ENCODE peak calls at places on chromosomes 11 and 22, in seven cellular contexts. K is neural crest cell, Y is epithelial cell of esophagus, R is cardiac fibroblast, L is BJ, O is RWPE1, J is breast epithelium. A is an unnamed sample.
A peak's percentile ranks its signal among the peaks of the same experiment; 100 is the strongest.

GRCh38 chr11:130765369-130765768 is 150.9 kb downstream of the SNX19 start:
- DNase-seq in K (no peak), Y (no peak), R (no peak), L (no peak), O (no peak), J (no peak), A (no peak)

GRCh38 chr11:3074912-3075589 is 17.8 kb upstream of the CARS1 start:
- DNase-seq in K (no peak), Y (no peak), R (no peak), L (no peak), O (no peak), J (no peak), A (no peak)

GRCh38 chr22:49938565-49939136 is 20.2 kb downstream of the CRELD2 start:
- DNase-seq in K (no peak), Y (no peak), R (no peak), L (no peak), O (no peak), J (no peak), A (no peak)

GRCh38 chr11:6410695-6411430 is 8.0 kb downstream of the APBB1 start:
- DNase-seq in K (no peak), Y (no peak), R (no peak), L (no peak), O (no peak), J (no peak), A (no peak)

GRCh38 chr11:107996025-107996776 is 12.5 kb upstream of the CUL5 start:
- DNase-seq in K (no peak), Y (no peak), R (no peak), L (no peak), O (no peak), J (no peak), A (no peak)

GRCh38 chr11:77396911-77397310 is 77.0 kb downstream of the PAK1 start:
- DNase-seq in K (no peak), Y (no peak), R (no peak), L (no peak), O (no peak), J (no peak), A (no peak)

GRCh38 chr22:26805131-26805530 is 147.7 kb downstream of the MIAT start:
- DNase-seq in K (no peak), Y (peak; percentile 42), R (no peak), L (no peak), O (peak; percentile 5), J (no peak), A (no peak)

GRCh38 chr11:79296113-79296512 is 144.7 kb downstream of the TENM4 start:
- DNase-seq in K (no peak), Y (no peak), R (no peak), L (no peak), O (no peak), J (no peak), A (no peak)

GRCh38 chr22:23263651-23264555 is 83.6 kb downstream of the BCR start:
- DNase-seq in K (no peak), Y (peak; percentile 28), R (no peak), L (no peak), O (no peak), J (no peak), A (no peak)

DNA sequence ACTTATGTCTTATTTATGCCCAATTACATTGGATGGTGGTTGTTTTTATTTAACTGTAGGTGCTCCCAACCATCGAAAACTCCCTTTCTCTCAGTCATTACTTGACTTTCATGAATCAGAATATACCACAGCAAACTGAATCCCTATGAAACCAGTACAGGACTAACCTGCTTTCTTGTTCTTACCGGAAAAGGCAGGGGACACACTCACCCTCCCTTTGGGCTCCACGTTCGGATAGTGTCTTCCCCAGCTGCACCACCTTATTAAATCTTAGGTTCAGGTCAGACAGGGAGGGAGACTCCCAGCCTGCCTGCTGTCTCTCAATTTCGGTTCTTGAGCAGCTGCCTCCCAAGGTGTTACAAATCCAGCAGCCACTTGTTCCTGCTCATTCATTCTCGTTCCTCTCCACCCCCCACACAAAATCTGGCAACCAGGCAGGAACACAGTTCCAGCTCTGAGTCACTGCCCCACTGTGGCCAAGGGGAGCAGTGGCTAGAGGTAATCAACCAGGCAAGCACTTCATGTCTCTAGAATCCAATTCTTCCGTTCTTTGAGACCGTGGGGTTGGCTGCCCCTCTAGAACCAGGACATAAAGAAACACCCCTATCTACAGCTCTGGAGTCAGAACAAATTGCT is 133.0 kb downstream of the PLEKHA7 start:
- DNase-seq in K (no peak), Y (peak; percentile 84), R (peak; percentile 64), L (no peak), O (peak; percentile 67), J (peak; percentile 83), A (no peak)
- TF ChIP-seq CTCF in K (no peak), Y (peak; percentile 59), R (peak; percentile 40), L (peak; percentile 30), O (peak; percentile 13), J (peak; percentile 70), A (no peak)

GRCh38 chr22:20153945-20154344 is 3.1 kb upstream of the CCDC188 start:
- DNase-seq in K (no peak), Y (no peak), R (no peak), L (no peak), O (no peak), J (no peak), A (no peak)
- TF ChIP-seq CTCF in K (peak; percentile 25), Y (no peak), R (no peak), L (peak; percentile 3), O (no peak), J (no peak), A (no peak)

DNA sequence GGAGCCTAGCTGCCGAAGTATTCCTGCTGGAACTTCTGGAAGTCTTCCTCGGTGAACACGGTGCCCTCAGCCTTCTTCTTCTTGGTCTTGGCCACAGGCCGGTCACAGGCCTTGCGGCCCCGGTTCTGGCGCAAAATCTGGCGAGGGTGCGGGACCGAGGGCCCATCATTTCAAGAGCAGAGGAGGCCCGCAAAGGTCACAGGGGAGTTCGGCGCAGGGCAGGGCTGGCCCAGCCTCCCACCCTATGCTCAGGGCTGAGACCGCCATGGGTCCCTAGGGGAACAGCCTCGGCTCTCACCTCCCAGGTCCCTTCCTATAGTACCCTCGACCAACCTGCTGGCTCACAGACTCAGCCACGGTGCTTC is 3.1 kb downstream of the RPS19BP1 start:
- DNase-seq in K (no peak), Y (no peak), R (no peak), L (no peak), O (no peak), J (no peak), A (no peak)
- TF ChIP-seq CTCF in K (no peak), Y (no peak), R (no peak), L (no peak), O (no peak), J (no peak), A (peak; percentile 8)

DNA sequence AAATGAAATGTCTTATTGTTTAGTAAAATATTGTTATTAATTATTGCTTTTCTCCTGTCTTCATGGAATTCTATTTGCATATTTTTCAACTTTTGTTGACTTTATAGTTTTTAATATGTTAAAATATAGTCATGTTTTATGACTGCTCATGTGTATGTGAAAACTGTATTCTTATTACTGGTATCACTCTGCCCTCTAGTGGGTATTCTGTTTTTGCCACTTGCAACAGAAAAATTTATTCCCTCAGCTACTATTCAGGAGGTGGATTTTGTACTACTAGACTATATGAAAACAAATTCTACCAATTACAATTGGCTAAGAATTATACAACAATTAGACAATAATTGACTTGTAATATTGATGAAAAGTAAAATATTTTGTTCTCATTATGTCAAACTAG is 45.0 kb downstream of the OR4C6 start:
- DNase-seq in K (no peak), Y (peak; percentile 62), R (peak; percentile 65), L (no peak), O (peak; percentile 23), J (no peak), A (no peak)
- TF ChIP-seq CTCF in K (peak; percentile 67), Y (peak; percentile 47), R (peak; percentile 62), L (peak; percentile 61), O (peak; percentile 74), J (no peak), A (no peak)

GRCh38 chr11:118396097-118396501 is 5.3 kb upstream of the ATP5MG start:
- DNase-seq in K (no peak), Y (no peak), R (no peak), L (no peak), O (no peak), J (no peak), A (no peak)
- TF ChIP-seq CTCF in K (no peak), Y (no peak), R (no peak), L (no peak), O (no peak), J (no peak), A (no peak)

DNA sequence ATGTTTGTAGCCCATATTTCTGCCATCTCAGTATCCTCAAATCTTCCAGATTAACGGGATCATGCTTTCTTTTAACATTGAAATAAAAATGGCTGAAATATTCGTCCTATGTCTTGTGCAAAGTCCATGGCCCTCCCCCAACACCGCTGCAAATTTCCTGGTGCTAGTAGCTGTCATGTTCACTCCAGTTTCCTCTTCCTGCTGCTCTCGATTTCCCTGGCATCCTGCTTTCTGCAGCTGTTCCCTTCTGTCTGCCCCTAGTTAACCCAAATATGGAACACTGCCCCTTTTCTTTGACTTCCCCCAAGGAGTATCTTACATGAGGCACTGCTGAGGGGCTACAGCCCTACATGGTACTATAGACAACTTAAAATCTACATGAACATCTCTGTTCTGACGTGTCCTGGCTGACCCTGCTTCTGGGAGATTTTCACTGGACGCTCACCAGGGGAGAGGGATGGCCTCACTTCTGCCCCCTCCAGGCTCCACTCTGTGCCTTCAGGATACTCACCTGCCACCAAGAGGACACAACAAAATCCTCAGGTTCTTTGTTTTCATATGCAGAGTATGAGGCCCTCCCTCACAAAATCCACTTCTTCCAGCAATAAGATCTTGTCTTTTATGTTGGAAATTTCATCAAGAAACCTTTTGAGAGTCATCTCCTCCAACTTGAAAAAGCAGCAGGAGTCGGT is 29.4 kb upstream of the SCUBE2 start:
- DNase-seq in K (no peak), Y (no peak), R (no peak), L (no peak), O (no peak), J (no peak), A (no peak)
- TF ChIP-seq CTCF in K (peak; percentile 41), Y (peak; percentile 20), R (peak; percentile 21), L (peak; percentile 21), O (no peak), J (no peak), A (no peak)